ENCODE peak calls at places on chromosomes 1 and 21, in six cellular contexts. One of them, this sample, is unnamed.

GRCh38 chr1:222455188-222455879 is 92.6 kb downstream of the HHIPL2 start:
- DNase-seq in activated CD8-positive, alpha-beta memory T cell treated with anti-CD3 and anti-CD28 coated beads, Interleukin-2, amount 50 U/mL, for 4 hours: peak
- DNase-seq in fibroblast of pulmonary artery: peak
- DNase-seq in stimulated activated CD4-positive, alpha-beta T cell treated with anti-CD3 and anti-CD28 coated beads, Interleukin-15, amount 100 ng/mL, for 1 hour: peak
- DNase-seq in A549: peak
- DNase-seq in upper lobe of right lung: peak
- DNase-seq in this sample: peak

GRCh38 chr1:23588749-23589505 is 29.6 kb upstream of the ID3 start:
- DNase-seq in activated CD8-positive, alpha-beta memory T cell treated with anti-CD3 and anti-CD28 coated beads, Interleukin-2, amount 50 U/mL, for 4 hours: no peak
- DNase-seq in fibroblast of pulmonary artery: no peak
- DNase-seq in stimulated activated CD4-positive, alpha-beta T cell treated with anti-CD3 and anti-CD28 coated beads, Interleukin-15, amount 100 ng/mL, for 1 hour: no peak
- DNase-seq in A549: no peak
- DNase-seq in upper lobe of right lung: no peak
- DNase-seq in this sample: no peak

GRCh38 chr1:202416641-202417040 is 68.1 kb downstream of the PPP1R12B start:
- DNase-seq in activated CD8-positive, alpha-beta memory T cell treated with anti-CD3 and anti-CD28 coated beads, Interleukin-2, amount 50 U/mL, for 4 hours: no peak
- DNase-seq in fibroblast of pulmonary artery: no peak
- DNase-seq in stimulated activated CD4-positive, alpha-beta T cell treated with anti-CD3 and anti-CD28 coated beads, Interleukin-15, amount 100 ng/mL, for 1 hour: no peak
- DNase-seq in A549: no peak
- DNase-seq in upper lobe of right lung: no peak
- DNase-seq in this sample: no peak

GRCh38 chr21:45539046-45539795 is 3.0 kb downstream of the SLC19A1 start:
- DNase-seq in activated CD8-positive, alpha-beta memory T cell treated with anti-CD3 and anti-CD28 coated beads, Interleukin-2, amount 50 U/mL, for 4 hours: no peak
- DNase-seq in fibroblast of pulmonary artery: no peak
- DNase-seq in stimulated activated CD4-positive, alpha-beta T cell treated with anti-CD3 and anti-CD28 coated beads, Interleukin-15, amount 100 ng/mL, for 1 hour: no peak
- DNase-seq in A549: no peak
- DNase-seq in upper lobe of right lung: peak
- DNase-seq in this sample: no peak

GRCh38 chr21:41711416-41712023 is 55.3 kb downstream of the RIPK4 start:
- DNase-seq in activated CD8-positive, alpha-beta memory T cell treated with anti-CD3 and anti-CD28 coated beads, Interleukin-2, amount 50 U/mL, for 4 hours: no peak
- DNase-seq in fibroblast of pulmonary artery: no peak
- DNase-seq in stimulated activated CD4-positive, alpha-beta T cell treated with anti-CD3 and anti-CD28 coated beads, Interleukin-15, amount 100 ng/mL, for 1 hour: no peak
- DNase-seq in A549: no peak
- DNase-seq in upper lobe of right lung: no peak
- DNase-seq in this sample: no peak

GRCh38 chr1:11984559-11984958 is 4.3 kb downstream of the MFN2 start:
- DNase-seq in activated CD8-positive, alpha-beta memory T cell treated with anti-CD3 and anti-CD28 coated beads, Interleukin-2, amount 50 U/mL, for 4 hours: no peak
- DNase-seq in fibroblast of pulmonary artery: no peak
- DNase-seq in stimulated activated CD4-positive, alpha-beta T cell treated with anti-CD3 and anti-CD28 coated beads, Interleukin-15, amount 100 ng/mL, for 1 hour: no peak
- DNase-seq in A549: no peak
- DNase-seq in upper lobe of right lung: no peak
- DNase-seq in this sample: no peak

GRCh38 chr1:247448107-247448778 is 9.7 kb downstream of the OR2B11 start:
- DNase-seq in activated CD8-positive, alpha-beta memory T cell treated with anti-CD3 and anti-CD28 coated beads, Interleukin-2, amount 50 U/mL, for 4 hours: peak
- DNase-seq in fibroblast of pulmonary artery: peak
- DNase-seq in stimulated activated CD4-positive, alpha-beta T cell treated with anti-CD3 and anti-CD28 coated beads, Interleukin-15, amount 100 ng/mL, for 1 hour: no peak
- DNase-seq in A549: peak
- DNase-seq in upper lobe of right lung: peak
- DNase-seq in this sample: peak

GRCh38 chr1:22420456-22421053 is 31.1 kb upstream of the ZBTB40 start:
- DNase-seq in activated CD8-positive, alpha-beta memory T cell treated with anti-CD3 and anti-CD28 coated beads, Interleukin-2, amount 50 U/mL, for 4 hours: peak
- DNase-seq in fibroblast of pulmonary artery: peak
- DNase-seq in stimulated activated CD4-positive, alpha-beta T cell treated with anti-CD3 and anti-CD28 coated beads, Interleukin-15, amount 100 ng/mL, for 1 hour: no peak
- DNase-seq in A549: peak
- DNase-seq in upper lobe of right lung: peak
- DNase-seq in this sample: peak

GRCh38 chr21:28773036-28773435 is 219.6 kb downstream of the LTN1 start:
- DNase-seq in activated CD8-positive, alpha-beta memory T cell treated with anti-CD3 and anti-CD28 coated beads, Interleukin-2, amount 50 U/mL, for 4 hours: no peak
- DNase-seq in fibroblast of pulmonary artery: no peak
- DNase-seq in stimulated activated CD4-positive, alpha-beta T cell treated with anti-CD3 and anti-CD28 coated beads, Interleukin-15, amount 100 ng/mL, for 1 hour: no peak
- DNase-seq in A549: no peak
- DNase-seq in upper lobe of right lung: no peak
- DNase-seq in this sample: no peak

GRCh38 chr1:113519561-113519960 is 129.2 kb downstream of the MAGI3 start:
- DNase-seq in activated CD8-positive, alpha-beta memory T cell treated with anti-CD3 and anti-CD28 coated beads, Interleukin-2, amount 50 U/mL, for 4 hours: no peak
- DNase-seq in fibroblast of pulmonary artery: peak
- DNase-seq in stimulated activated CD4-positive, alpha-beta T cell treated with anti-CD3 and anti-CD28 coated beads, Interleukin-15, amount 100 ng/mL, for 1 hour: no peak
- DNase-seq in A549: no peak
- DNase-seq in upper lobe of right lung: no peak
- DNase-seq in this sample: no peak

GRCh38 chr1:60826320-60827094 is 255.9 kb upstream of the NFIA start:
- DNase-seq in activated CD8-positive, alpha-beta memory T cell treated with anti-CD3 and anti-CD28 coated beads, Interleukin-2, amount 50 U/mL, for 4 hours: no peak
- DNase-seq in fibroblast of pulmonary artery: no peak
- DNase-seq in stimulated activated CD4-positive, alpha-beta T cell treated with anti-CD3 and anti-CD28 coated beads, Interleukin-15, amount 100 ng/mL, for 1 hour: no peak
- DNase-seq in A549: no peak
- DNase-seq in upper lobe of right lung: no peak
- DNase-seq in this sample: no peak

GRCh38 chr1:115314111-115314510 is 23.9 kb downstream of the NGF start:
- DNase-seq in activated CD8-positive, alpha-beta memory T cell treated with anti-CD3 and anti-CD28 coated beads, Interleukin-2, amount 50 U/mL, for 4 hours: no peak
- DNase-seq in fibroblast of pulmonary artery: no peak
- DNase-seq in stimulated activated CD4-positive, alpha-beta T cell treated with anti-CD3 and anti-CD28 coated beads, Interleukin-15, amount 100 ng/mL, for 1 hour: no peak
- DNase-seq in A549: no peak
- DNase-seq in upper lobe of right lung: no peak
- DNase-seq in this sample: no peak

GRCh38 chr1:32808580-32808979 is 8.6 kb downstream of the YARS1 start:
- DNase-seq in activated CD8-positive, alpha-beta memory T cell treated with anti-CD3 and anti-CD28 coated beads, Interleukin-2, amount 50 U/mL, for 4 hours: no peak
- DNase-seq in fibroblast of pulmonary artery: no peak
- DNase-seq in stimulated activated CD4-positive, alpha-beta T cell treated with anti-CD3 and anti-CD28 coated beads, Interleukin-15, amount 100 ng/mL, for 1 hour: no peak
- DNase-seq in A549: no peak
- DNase-seq in upper lobe of right lung: no peak
- DNase-seq in this sample: no peak

GRCh38 chr1:217713223-217713622 is 82.1 kb downstream of the SPATA17 start:
- DNase-seq in activated CD8-positive, alpha-beta memory T cell treated with anti-CD3 and anti-CD28 coated beads, Interleukin-2, amount 50 U/mL, for 4 hours: no peak
- DNase-seq in fibroblast of pulmonary artery: no peak
- DNase-seq in stimulated activated CD4-positive, alpha-beta T cell treated with anti-CD3 and anti-CD28 coated beads, Interleukin-15, amount 100 ng/mL, for 1 hour: no peak
- DNase-seq in A549: peak
- DNase-seq in upper lobe of right lung: no peak
- DNase-seq in this sample: peak

This sample was measured in NCI-H460.